ENCODE peak calls at places on chromosomes 7 and 10, in four cellular contexts. L is foreskin fibroblast; M is mesendoderm; F is CD8-positive, alpha-beta T cell. Y is an unnamed sample.
A peak's percentile ranks its signal among the peaks of the same experiment; 100 is the strongest.

GRCh38 chr10:8051851-8052257 is 2.6 kb upstream of the GATA3 start:
- DNase-seq in L (no peak), M (peak; percentile 96), F (no peak), Y (no peak)

GRCh38 chr10:27745719-27746363 is at the start of gene MKX:
- DNase-seq in L (no peak), M (peak; percentile 89), F (no peak), Y (no peak)

GRCh38 chr10:17375936-17376584 is 78.3 kb downstream of the ST8SIA6 start:
- DNase-seq in L (no peak), M (peak; percentile 40), F (no peak), Y (peak; percentile 32)

GRCh38 chr7:116449950-116450349 is 49.6 kb upstream of the CAV2 start:
- DNase-seq in L (no peak), M (no peak), F (no peak), Y (no peak)

GRCh38 chr7:125255793-125256192 is 326.2 kb upstream of the POT1 start:
- DNase-seq in L (no peak), M (no peak), F (no peak), Y (no peak)

GRCh38 chr7:11161499-11161898 is 187.8 kb downstream of the PHF14 start:
- DNase-seq in L (no peak), M (no peak), F (no peak), Y (no peak)

GRCh38 chr7:16826061-16826460 is 21.3 kb upstream of the AGR2 start:
- DNase-seq in L (no peak), M (no peak), F (no peak), Y (no peak)

GRCh38 chr7:66189695-66190503 is 15.2 kb upstream of the TPST1 start:
- DNase-seq in L (no peak), M (no peak), F (no peak), Y (no peak)

GRCh38 chr7:70313251-70313650 is 715.0 kb downstream of the AUTS2 start:
- DNase-seq in L (no peak), M (no peak), F (no peak), Y (no peak)

GRCh38 chr10:80509403-80510161 is 28.1 kb upstream of the SH2D4B start:
- DNase-seq in L (peak; percentile 85), M (peak; percentile 91), F (no peak), Y (no peak)

GRCh38 chr10:132612571-132613504 is 75.3 kb downstream of the INPP5A start:
- DNase-seq in L (no peak), M (no peak), F (no peak), Y (no peak)

GRCh38 chr7:79284226-79284625 is 169.2 kb downstream of the MAGI2 start:
- DNase-seq in L (peak; percentile 61), M (no peak), F (no peak), Y (no peak)

GRCh38 chr10:3932597-3933380 is 147.8 kb upstream of the KLF6 start:
- DNase-seq in L (no peak), M (no peak), F (no peak), Y (no peak)

GRCh38 chr10:63738410-63738809 is 217.2 kb downstream of the REEP3 start:
- DNase-seq in L (peak; percentile 63), M (peak; percentile 79), F (no peak), Y (no peak)

GRCh38 chr10:3146289-3146688 is 26.3 kb downstream of the PITRM1 start:
- DNase-seq in L (no peak), M (no peak), F (no peak), Y (no peak)

GRCh38 chr10:48292616-48293015 is 13.9 kb upstream of the MAPK8 start:
- DNase-seq in L (no peak), M (no peak), F (no peak), Y (no peak)

GRCh38 chr10:70462349-70462984 is 16.1 kb upstream of the PALD1 start:
- DNase-seq in L (no peak), M (no peak), F (no peak), Y (no peak)

GRCh38 chr10:130913844-130914243 is 397.7 kb downstream of the TCERG1L start:
- DNase-seq in L (no peak), M (no peak), F (no peak), Y (no peak)

GRCh38 chr7:130500463-130500862 is 8.6 kb downstream of the MEST start:
- DNase-seq in L (no peak), M (no peak), F (no peak), Y (no peak)

GRCh38 chr7:122155566-122155965 is 11.5 kb upstream of the AASS start:
- DNase-seq in L (no peak), M (peak; percentile 27), F (no peak), Y (no peak)

GRCh38 chr7:139901411-139901810 is 72.3 kb downstream of the TBXAS1 start:
- DNase-seq in L (no peak), M (no peak), F (no peak), Y (no peak)

GRCh38 chr7:55570939-55571338 is 1.4 kb downstream of the VOPP1 start:
- DNase-seq in L (peak; percentile 74), M (peak; percentile 54), F (no peak), Y (no peak)

GRCh38 chr10:95864906-95865813 is 42.6 kb upstream of the CC2D2B start:
- DNase-seq in L (peak; percentile 85), M (peak; percentile 85), F (no peak), Y (peak; percentile 40)

GRCh38 chr10:108556176-108556575 is 1367.1 kb downstream of the XPNPEP1 start:
- DNase-seq in L (peak; percentile 49), M (no peak), F (no peak), Y (no peak)

GRCh38 chr10:101295266-101295665 is 58.7 kb upstream of the BTRC start:
- DNase-seq in L (no peak), M (no peak), F (no peak), Y (no peak)

GRCh38 chr10:101291254-101292193 is 62.3 kb upstream of the LBX1 start:
- DNase-seq in L (no peak), M (peak; percentile 86), F (peak; percentile 36), Y (no peak)

GRCh38 chr10:101292194-101293006 is 61.6 kb upstream of the BTRC start:
- DNase-seq in L (no peak), M (no peak), F (no peak), Y (no peak)

GRCh38 chr10:101294109-101294508 is 59.9 kb upstream of the BTRC start:
- DNase-seq in L (no peak), M (no peak), F (no peak), Y (no peak)

DNA sequence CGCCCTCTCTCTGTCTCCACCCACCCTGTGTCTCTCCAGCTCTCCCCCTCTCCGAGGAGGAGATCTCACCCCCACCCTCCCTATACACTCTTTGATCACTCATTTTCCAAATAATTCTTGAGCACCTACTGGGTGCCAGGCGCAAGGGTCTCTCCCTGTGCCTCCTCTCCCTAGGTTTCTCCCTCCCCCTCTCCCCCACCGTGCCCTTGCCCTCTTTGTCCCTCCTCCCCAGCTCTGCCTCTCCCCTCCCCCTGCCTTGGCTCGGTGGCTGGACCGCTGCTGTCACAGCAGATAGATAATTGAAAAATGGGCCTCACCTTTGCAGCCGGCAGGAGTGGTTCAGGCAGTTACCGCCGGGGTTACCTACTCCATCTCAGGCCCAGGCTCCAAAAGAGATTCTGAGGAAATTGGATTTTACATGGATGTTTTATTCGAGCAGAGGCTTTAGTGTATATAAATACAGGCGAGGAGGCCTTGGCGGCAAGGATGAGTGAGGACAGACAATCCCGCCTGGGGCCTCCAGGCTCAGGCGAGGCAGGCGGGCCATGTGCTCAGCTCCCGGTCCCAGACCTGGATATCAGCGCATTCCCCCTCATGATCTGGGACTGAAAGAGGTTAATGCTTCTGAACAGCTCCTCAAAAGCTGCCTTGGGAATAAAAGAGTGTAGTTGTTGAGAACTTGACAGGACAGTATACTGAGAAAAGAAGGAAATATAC is 60.8 kb upstream of the BTRC start:
- DNase-seq in L (no peak), M (peak; percentile 62), F (no peak), Y (no peak)
- H3K4me3 ChIP-seq in L (no peak overlapping the region), M (no peak overlapping the region), F (no peak overlapping the region), Y (no peak overlapping the region)

DNA sequence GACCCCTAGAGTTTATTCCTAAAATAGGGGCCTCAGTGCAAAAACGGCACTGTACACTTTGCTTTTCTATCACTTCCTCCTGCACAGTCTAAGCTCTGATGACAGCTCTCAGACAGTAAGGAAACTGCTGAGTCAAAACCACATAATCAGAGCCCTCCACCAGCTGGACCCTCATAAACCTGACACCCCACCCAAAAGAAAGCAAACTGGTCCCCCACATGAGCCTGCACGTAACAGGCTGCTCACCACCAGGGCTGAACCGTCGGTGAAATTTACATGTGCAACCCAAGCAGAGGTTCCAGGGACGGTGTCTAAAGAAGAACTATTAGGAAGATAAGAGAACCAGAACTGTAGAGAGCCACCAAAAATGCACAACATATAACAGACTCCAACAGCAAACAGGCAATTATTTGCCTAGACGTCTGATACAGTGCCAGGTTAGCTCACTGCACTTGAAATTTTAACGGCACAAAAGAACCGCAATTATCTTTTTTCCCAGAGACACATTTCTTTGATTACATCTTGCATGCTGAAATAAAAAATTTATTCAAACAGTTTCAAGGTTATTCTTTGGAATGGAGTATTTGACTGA is 19.6 kb downstream of the SGMS1 start:
- DNase-seq in L (no peak), M (no peak), F (no peak), Y (no peak)
- H3K4me3 ChIP-seq in L (no peak overlapping the region), M (no peak overlapping the region), F (no peak overlapping the region), Y (no peak overlapping the region)

DNA sequence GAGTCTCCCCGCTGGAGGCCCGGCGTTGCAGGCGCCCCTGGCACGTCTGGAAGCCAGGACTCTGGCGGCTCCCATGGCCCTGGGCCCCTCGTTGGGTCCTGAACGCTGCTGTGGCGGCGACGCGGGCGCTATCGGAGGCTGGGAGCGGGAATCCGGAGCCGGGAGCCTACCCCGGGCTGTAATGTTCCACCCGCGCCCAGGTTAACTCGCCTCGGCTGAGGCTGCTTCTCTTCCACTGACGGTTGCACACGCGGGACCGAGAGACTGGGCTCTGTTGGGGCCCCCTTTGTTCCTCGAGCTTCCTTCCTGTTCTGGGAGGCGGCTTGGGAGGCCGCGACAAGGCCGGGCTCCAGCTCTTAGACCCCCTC is 1.3 kb upstream of the HOXA5 start:
- DNase-seq in L (no peak), M (no peak), F (no peak), Y (no peak)
- H3K4me3 ChIP-seq in L (no peak overlapping the region), M (no peak overlapping the region), F (no peak overlapping the region), Y (no peak overlapping the region)

DNA sequence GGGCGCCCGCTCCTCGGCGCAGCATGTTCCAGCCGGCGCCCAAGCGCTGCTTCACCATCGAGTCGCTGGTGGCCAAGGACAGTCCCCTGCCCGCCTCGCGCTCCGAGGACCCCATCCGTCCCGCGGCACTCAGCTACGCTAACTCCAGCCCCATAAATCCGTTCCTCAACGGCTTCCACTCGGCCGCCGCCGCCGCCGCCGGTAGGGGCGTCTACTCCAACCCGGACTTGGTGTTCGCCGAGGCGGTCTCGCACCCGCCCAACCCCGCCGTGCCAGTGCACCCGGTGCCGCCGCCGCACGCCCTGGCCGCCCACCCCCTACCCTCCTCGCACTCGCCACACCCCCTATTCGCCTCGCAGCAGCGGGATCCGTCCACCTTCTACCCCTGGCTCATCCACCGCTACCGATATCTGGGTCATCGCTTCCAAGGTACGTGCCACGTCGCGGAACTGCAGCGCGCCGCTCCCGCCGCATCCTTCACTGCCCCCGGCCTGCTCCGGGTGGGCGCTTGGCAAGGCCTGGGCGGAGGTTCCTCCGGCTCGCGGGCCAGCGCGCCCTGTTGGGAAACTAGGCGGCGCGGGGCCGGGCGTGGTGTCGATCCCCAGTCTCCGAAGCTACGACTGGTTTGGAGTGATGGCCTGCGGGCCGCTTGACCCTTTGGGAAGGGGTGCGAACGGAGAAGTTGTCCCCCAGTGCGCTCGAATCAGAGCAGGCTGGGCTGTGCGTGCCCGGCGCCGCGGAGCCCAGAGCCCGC is 876 bp downstream of the EMX2 start:
- DNase-seq in L (peak; percentile 36), M (peak; percentile 72), F (no peak), Y (no peak)
- H3K4me3 ChIP-seq in L (peak overlapping the region; percentile 57), M (no peak overlapping the region), F (no peak overlapping the region), Y (no peak overlapping the region)

GRCh38 chr7:20329389-20330175 is 1.1 kb upstream of the ITGB8 start:
- DNase-seq in L (peak; percentile 45), M (peak; percentile 95), F (no peak), Y (no peak)
- H3K4me3 ChIP-seq in L (peak overlapping the region; percentile 62), M (peak overlapping the region; percentile 71), F (no peak overlapping the region), Y (no peak overlapping the region)